ENCODE peak calls at places on chromosomes 7 and 10, in seven cellular contexts. P, I, Y, U, Z, B and F are unnamed samples.

GRCh38 chr7:11865671-11866070 is 33.7 kb upstream of the THSD7A start:
- DNase-seq in P (no peak), I (no peak), Y (no peak), U (no peak), Z (no peak), B (no peak), F (no peak)

GRCh38 chr10:125235093-125236069 is 75.0 kb upstream of the CTBP2 start:
- DNase-seq in P (no peak), I (no peak), Y (peak; percentile 2), U (no peak), Z (peak; percentile 6), B (no peak), F (no peak)

GRCh38 chr7:67518580-67518979 is 521.9 kb downstream of the TYW1 start:
- DNase-seq in P (peak; percentile 69), I (no peak), Y (no peak), U (no peak), Z (no peak), B (no peak), F (no peak)

GRCh38 chr10:102220612-102221011 is 5.5 kb upstream of the ELOVL3 start:
- DNase-seq in P (peak; percentile 56), I (no peak), Y (no peak), U (no peak), Z (no peak), B (no peak), F (no peak)

GRCh38 chr10:112336556-112337201 is 37.2 kb upstream of the ACSL5 start:
- DNase-seq in P (no peak), I (no peak), Y (no peak), U (no peak), Z (no peak), B (no peak), F (no peak)

GRCh38 chr10:72616716-72617115 is 9.2 kb downstream of the MICU1 start:
- DNase-seq in P (no peak), I (no peak), Y (no peak), U (no peak), Z (no peak), B (no peak), F (no peak)

GRCh38 chr10:108465871-108466641 is 1301.5 kb upstream of the SORCS1 start:
- DNase-seq in P (no peak), I (no peak), Y (peak; percentile 3), U (no peak), Z (no peak), B (no peak), F (no peak)

GRCh38 chr10:83606275-83606674 is 533.0 kb upstream of the GHITM start:
- DNase-seq in P (peak; percentile 38), I (no peak), Y (no peak), U (no peak), Z (no peak), B (no peak), F (no peak)

GRCh38 chr7:157276091-157276561 is 60.7 kb upstream of the DNAJB6 start:
- DNase-seq in P (no peak), I (no peak), Y (no peak), U (no peak), Z (peak; percentile 61), B (no peak), F (no peak)

GRCh38 chr7:137980308-137980707 is 21.6 kb downstream of the CREB3L2 start:
- DNase-seq in P (no peak), I (no peak), Y (no peak), U (no peak), Z (no peak), B (no peak), F (no peak)

GRCh38 chr10:69696073-69696731 is 66.2 kb downstream of the FAM241B start:
- DNase-seq in P (no peak), I (peak; percentile 35), Y (peak; percentile 93), U (peak; percentile 46), Z (no peak), B (peak; percentile 54), F (no peak)

GRCh38 chr7:105808703-105809590 is 67.5 kb downstream of the ATXN7L1 start:
- DNase-seq in P (no peak), I (peak; percentile 96), Y (peak; percentile 71), U (peak; percentile 88), Z (no peak), B (no peak), F (peak; percentile 20)

GRCh38 chr10:100656479-100656878 is 88.9 kb upstream of the PAX2 start:
- DNase-seq in P (peak; percentile 24), I (peak; percentile 31), Y (peak; percentile 7), U (no peak), Z (no peak), B (no peak), F (no peak)

GRCh38 chr10:50610364-50610763 is 13.4 kb downstream of the SGMS1 start:
- DNase-seq in P (no peak), I (no peak), Y (peak; percentile 45), U (no peak), Z (no peak), B (no peak), F (no peak)

GRCh38 chr10:127332631-127333030 is 136.2 kb upstream of the INSYN2A start:
- DNase-seq in P (no peak), I (no peak), Y (no peak), U (no peak), Z (no peak), B (no peak), F (no peak)

GRCh38 chr10:103905441-103905840 is 12.5 kb downstream of the STN1 start:
- DNase-seq in P (no peak), I (no peak), Y (no peak), U (no peak), Z (no peak), B (no peak), F (no peak)

GRCh38 chr7:40544277-40544723 is 409.5 kb downstream of the SUGCT start:
- DNase-seq in P (no peak), I (no peak), Y (no peak), U (no peak), Z (no peak), B (no peak), F (no peak)

GRCh38 chr10:61662794-61663259 is at the start of gene CABCOCO1:
- DNase-seq in P (no peak), I (no peak), Y (peak; percentile 62), U (no peak), Z (peak; percentile 79), B (peak; percentile 57), F (no peak)

GRCh38 chr7:139734395-139734794 is 43.4 kb downstream of the HIPK2 start:
- DNase-seq in P (no peak), I (no peak), Y (peak; percentile 99), U (no peak), Z (peak; percentile 93), B (no peak), F (no peak)

GRCh38 chr7:146655928-146656797 is 539.6 kb downstream of the CNTNAP2 start:
- DNase-seq in P (peak; percentile 95), I (no peak), Y (peak; percentile 65), U (no peak), Z (no peak), B (no peak), F (no peak)

GRCh38 chr7:79377097-79377496 is 76.4 kb downstream of the MAGI2 start:
- DNase-seq in P (no peak), I (no peak), Y (peak; percentile 83), U (no peak), Z (no peak), B (no peak), F (no peak)

GRCh38 chr7:135333196-135333595 is 99.6 kb downstream of the STRA8 start:
- DNase-seq in P (no peak), I (no peak), Y (no peak), U (no peak), Z (no peak), B (no peak), F (no peak)

GRCh38 chr10:119595715-119596515 is 849 bp downstream of the TIAL1 start:
- DNase-seq in P (no peak), I (peak; percentile 82), Y (peak; percentile 52), U (peak; percentile 58), Z (peak; percentile 74), B (no peak), F (no peak)

GRCh38 chr7:28722684-28723083 is 235.4 kb downstream of the TRIL start:
- DNase-seq in P (peak; percentile 76), I (no peak), Y (no peak), U (no peak), Z (no peak), B (no peak), F (no peak)

GRCh38 chr10:52502237-52502636 is 188.2 kb downstream of the DKK1 start:
- DNase-seq in P (no peak), I (no peak), Y (no peak), U (no peak), Z (no peak), B (no peak), F (no peak)

GRCh38 chr10:50807851-50808776 is 68.4 kb downstream of the ASAH2B start:
- DNase-seq in P (no peak), I (no peak), Y (peak; percentile 74), U (no peak), Z (no peak), B (no peak), F (no peak)

GRCh38 chr7:77570330-77571011 is 33.4 kb downstream of the PTPN12 start:
- DNase-seq in P (no peak), I (no peak), Y (peak; percentile 82), U (peak; percentile 6), Z (no peak), B (peak; percentile 64), F (peak; percentile 61)

GRCh38 chr7:2141011-2141410 is 91.7 kb downstream of the MAD1L1 start:
- DNase-seq in P (no peak), I (no peak), Y (no peak), U (no peak), Z (no peak), B (no peak), F (no peak)

GRCh38 chr7:13312327-13312726 is 624.9 kb downstream of the ARL4A start:
- DNase-seq in P (no peak), I (no peak), Y (no peak), U (no peak), Z (no peak), B (no peak), F (no peak)

GRCh38 chr7:416761-417624 is 102.7 kb downstream of the PDGFA start:
- DNase-seq in P (no peak), I (no peak), Y (no peak), U (no peak), Z (peak; percentile 59), B (no peak), F (no peak)

GRCh38 chr7:77258014-77258413 is 58.4 kb upstream of the FGL2 start:
- DNase-seq in P (no peak), I (peak; percentile 9), Y (peak; percentile 56), U (no peak), Z (no peak), B (no peak), F (no peak)

GRCh38 chr10:42935466-42935865 is 141.4 kb upstream of the RET start:
- DNase-seq in P (no peak), I (no peak), Y (no peak), U (no peak), Z (no peak), B (no peak), F (no peak)

GRCh38 chr10:34254596-34254995 is 560.5 kb downstream of the PARD3 start:
- DNase-seq in P (no peak), I (peak; percentile 34), Y (peak; percentile 74), U (peak; percentile 54), Z (no peak), B (no peak), F (no peak)

GRCh38 chr10:75283150-75284096 is 47.7 kb upstream of the COMTD1 start:
- DNase-seq in P (no peak), I (no peak), Y (peak; percentile 43), U (no peak), Z (no peak), B (no peak), F (no peak)

GRCh38 chr7:40644454-40645188 is 509.8 kb downstream of the SUGCT start:
- DNase-seq in P (no peak), I (peak; percentile 14), Y (no peak), U (no peak), Z (no peak), B (no peak), F (no peak)